ENCODE peak calls at places on chromosomes 2 and 18, in five cellular contexts. M is A549, V is H1, G is HepG2, A is K562. O is an unnamed sample.
A peak's percentile ranks its signal among the peaks of the same experiment; 100 is the strongest.

GRCh38 chr18:3720818-3721545 is 271.0 kb downstream of the TGIF1 start:
- DNase-seq in M (no peak), V (no peak), G (no peak), A (no peak), O (no peak)

GRCh38 chr2:75532488-75532887 is 28.3 kb downstream of the EVA1A start:
- DNase-seq in M (no peak), V (no peak), G (no peak), A (no peak), O (no peak)

GRCh38 chr2:55161295-55162210 is 70.5 kb downstream of the CLHC1 start:
- DNase-seq in M (no peak), V (no peak), G (no peak), A (no peak), O (no peak)

GRCh38 chr18:26696318-26696717 is 148.0 kb upstream of the KCTD1 start:
- DNase-seq in M (no peak), V (no peak), G (no peak), A (no peak), O (no peak)

GRCh38 chr18:70082430-70082829 is 123.1 kb downstream of the RTTN start:
- DNase-seq in M (no peak), V (no peak), G (no peak), A (no peak), O (no peak)

GRCh38 chr2:96251721-96252292 is 14.0 kb downstream of the TMEM127 start:
- DNase-seq in M (peak; percentile 68), V (no peak), G (peak; percentile 84), A (peak; percentile 48), O (peak; percentile 97)

GRCh38 chr2:79669714-79670113 is 156.9 kb downstream of the CTNNA2 start:
- DNase-seq in M (no peak), V (no peak), G (no peak), A (no peak), O (no peak)

GRCh38 chr2:216733046-216733445 is 37.7 kb upstream of the IGFBP5 start:
- DNase-seq in M (no peak), V (no peak), G (no peak), A (no peak), O (no peak)

GRCh38 chr2:134367216-134367615 is 113.3 kb downstream of the MGAT5 start:
- DNase-seq in M (no peak), V (no peak), G (no peak), A (no peak), O (no peak)

GRCh38 chr2:23940976-23941605 is 828 bp downstream of the UBXN2A start:
- DNase-seq in M (no peak), V (no peak), G (peak; percentile 65), A (peak; percentile 17), O (peak; percentile 45)
- TF ChIP-seq MAFK in M (no peak), V (no peak), G (no peak), A (no peak), O (no peak)

GRCh38 chr2:68813596-68813995 is 57.6 kb downstream of the BMP10 start:
- DNase-seq in M (no peak), V (no peak), G (no peak), A (no peak), O (no peak)
- TF ChIP-seq MAFK in M (no peak), V (no peak), G (no peak), A (no peak), O (no peak)

GRCh38 chr2:239768907-239769573 is 256.1 kb downstream of the NDUFA10 start:
- DNase-seq in M (no peak), V (no peak), G (no peak), A (no peak), O (no peak)

GRCh38 chr2:239767016-239767905 is 257.9 kb downstream of the NDUFA10 start:
- DNase-seq in M (no peak), V (no peak), G (no peak), A (no peak), O (no peak)

GRCh38 chr2:239768031-239768800 is 256.9 kb downstream of the NDUFA10 start:
- DNase-seq in M (no peak), V (no peak), G (no peak), A (no peak), O (no peak)

GRCh38 chr2:239770240-239770639 is 254.9 kb downstream of the NDUFA10 start:
- DNase-seq in M (no peak), V (no peak), G (no peak), A (no peak), O (no peak)

GRCh38 chr2:239769574-239770145 is 255.5 kb downstream of the NDUFA10 start:
- DNase-seq in M (no peak), V (no peak), G (no peak), A (no peak), O (no peak)
- TF ChIP-seq MAFK in M (peak; percentile 9), V (no peak), G (peak; percentile 12), A (no peak), O (no peak)

DNA sequence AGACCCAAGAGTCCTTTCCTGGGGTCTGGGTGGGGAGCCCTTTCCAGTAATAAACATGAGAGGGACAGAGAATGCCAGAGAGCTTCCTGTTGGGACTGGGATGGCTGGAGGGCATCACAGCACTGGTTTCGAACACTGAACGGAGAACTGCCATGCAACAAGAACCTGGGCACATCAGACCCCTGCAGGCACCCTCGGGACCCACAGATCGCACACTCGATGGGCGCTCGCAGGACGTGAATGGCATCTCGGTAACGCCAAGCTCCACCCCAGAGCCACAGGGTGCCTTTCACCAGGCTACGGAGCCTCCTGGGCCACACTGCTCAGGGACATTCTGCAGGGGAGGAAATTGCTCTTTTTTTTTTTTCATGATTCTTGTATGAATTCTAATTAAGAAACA is 25.1 kb downstream of the SLC66A2 start:
- DNase-seq in M (no peak), V (peak; percentile 41), G (no peak), A (no peak), O (no peak)
- TF ChIP-seq MAFK in M (no peak), V (no peak), G (no peak), A (no peak), O (no peak)

DNA sequence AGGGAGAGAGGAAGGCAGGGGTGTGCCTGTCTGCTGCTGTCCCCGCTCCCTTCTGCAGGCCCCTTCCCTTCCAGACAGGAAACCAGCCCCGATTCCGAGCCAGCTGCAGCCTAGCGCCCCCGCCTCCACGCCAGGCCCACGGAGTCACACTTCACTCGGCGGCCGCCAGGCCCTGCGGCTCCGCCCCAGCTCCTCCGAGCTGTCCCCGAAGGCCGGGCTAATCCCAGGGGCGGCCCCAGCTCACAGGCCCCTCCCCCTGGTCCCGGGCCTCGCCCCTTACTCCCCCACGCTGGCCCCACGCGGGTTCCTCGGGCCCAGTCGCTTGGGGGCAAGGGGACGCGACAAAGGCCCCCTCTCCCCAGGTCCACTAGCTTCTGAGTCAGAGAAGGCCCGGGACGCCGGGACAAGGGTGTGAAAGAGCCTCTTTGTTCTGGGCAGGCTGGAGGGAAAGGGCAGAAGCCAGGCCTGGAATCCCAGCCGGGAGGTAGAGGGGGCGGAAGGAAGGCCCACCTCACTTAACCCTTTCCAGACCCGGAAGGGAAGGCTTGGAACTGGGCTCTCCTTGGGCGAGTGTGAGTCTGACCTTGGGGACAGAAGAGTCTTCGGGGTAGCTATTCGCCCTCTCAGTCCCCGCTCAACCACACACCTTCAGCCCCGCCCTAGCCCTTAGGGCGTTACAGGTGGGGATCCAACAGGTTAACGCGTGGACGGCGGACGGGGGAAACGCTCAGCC is 1.2 kb downstream of the RTKN start:
- DNase-seq in M (peak; percentile 85), V (peak; percentile 92), G (peak; percentile 95), A (peak; percentile 99), O (peak; percentile 81)
- TF ChIP-seq MAFK in M (no peak), V (no peak), G (no peak), A (no peak), O (no peak)

DNA sequence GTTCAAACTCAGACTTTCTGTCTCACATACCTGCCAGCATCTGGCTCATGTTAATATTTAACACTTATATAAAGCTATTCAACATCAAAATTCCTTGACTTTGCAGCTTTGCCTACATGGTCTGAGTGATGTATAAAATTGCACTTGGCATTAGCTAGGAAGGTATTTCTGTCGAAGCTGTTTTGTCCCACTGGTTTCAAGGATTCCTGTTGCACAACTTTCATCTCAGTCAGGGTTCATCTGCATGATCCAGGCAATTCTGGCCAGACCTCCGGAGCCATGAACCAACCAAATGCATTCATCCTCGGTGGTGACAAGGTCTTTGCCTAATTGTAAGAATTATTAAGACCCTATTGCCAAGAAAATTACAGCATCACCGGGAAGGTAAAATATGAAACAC is 185.4 kb downstream of the ZEB2 start:
- DNase-seq in M (no peak), V (no peak), G (no peak), A (no peak), O (no peak)
- TF ChIP-seq MAFK in M (no peak), V (no peak), G (no peak), A (no peak), O (no peak)

DNA sequence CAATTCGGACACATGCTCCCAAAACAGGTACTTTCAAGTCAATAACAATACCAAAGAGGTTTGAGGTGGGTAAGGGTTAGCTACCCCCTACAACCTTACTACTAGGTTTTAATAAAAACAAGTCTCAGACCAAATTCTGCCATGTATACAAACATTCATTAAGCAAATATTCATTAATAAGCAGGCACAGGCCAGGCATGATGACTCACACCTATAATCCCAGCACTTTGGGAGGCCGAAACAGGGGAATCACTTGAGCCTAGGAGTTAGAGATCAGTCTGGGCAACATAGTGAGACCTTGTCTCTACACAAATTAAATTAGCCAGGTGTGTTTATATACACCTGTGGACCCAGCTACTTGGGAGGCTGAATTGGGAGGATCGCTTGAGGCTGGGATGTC is 11.7 kb upstream of the ELAC1 start:
- DNase-seq in M (no peak), V (no peak), G (no peak), A (no peak), O (no peak)
- TF ChIP-seq MAFK in M (no peak), V (no peak), G (no peak), A (no peak), O (no peak)

DNA sequence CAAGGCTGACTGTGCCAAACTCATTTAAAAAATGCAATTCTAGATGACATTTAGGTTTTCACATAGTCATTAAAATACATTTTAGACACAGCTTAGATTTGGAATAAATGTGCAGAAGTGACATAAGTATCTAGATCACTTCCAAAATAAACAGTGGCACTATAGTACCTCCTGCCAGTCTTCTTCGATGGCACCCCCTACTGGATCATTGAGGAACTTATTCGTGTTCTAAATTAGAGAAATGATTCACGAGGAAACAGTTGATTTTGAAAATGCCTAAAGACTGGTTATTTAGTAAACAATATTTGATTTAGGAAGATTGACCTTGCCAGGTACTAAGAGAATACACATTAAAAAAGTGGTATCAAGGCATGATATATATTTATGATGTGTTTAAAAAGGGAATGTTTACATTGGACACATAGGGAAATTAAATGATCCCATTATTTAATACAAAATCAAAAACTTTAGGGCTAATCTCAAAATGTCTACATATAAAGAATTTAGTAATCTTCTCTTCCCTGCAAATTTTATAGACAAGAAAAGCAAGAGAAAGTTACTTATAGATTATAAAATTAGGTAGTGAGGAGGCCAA is 323.9 kb downstream of the XIRP2 start:
- DNase-seq in M (peak; percentile 36), V (no peak), G (peak; percentile 50), A (peak; percentile 7), O (peak; percentile 66)
- TF ChIP-seq MAFK in M (no peak), V (no peak), G (no peak), A (no peak), O (no peak)